ENCODE peak calls at places on chromosomes 3 and 15, in ten cellular contexts. D is pancreas, J is psoas muscle, E is RWPE1, A is lower lobe of right lung, Y is posterior cingulate gyrus, Q is NCI-H1105, H is HS-5, X is mucosa of descending colon, I is HFFc6. Z is an unnamed sample.

GRCh38 chr3:154095832-154096421 is 25.3 kb upstream of the ARHGEF26 start:
- DNase-seq in Y (no peak), I (no peak), H (no peak), J (no peak), A (no peak), Q (peak), E (peak), D (no peak), X (no peak), Z (peak)

GRCh38 chr15:93209690-93210425 is 120.8 kb upstream of the RGMA start:
- DNase-seq in X (no peak), A (no peak), Q (no peak), E (peak), H (no peak), Y (no peak), J (no peak), I (no peak), D (no peak), Z (no peak)

GRCh38 chr3:126983653-126984390 is 907 bp downstream of the PLXNA1 start:
- DNase-seq in Y (no peak), I (no peak), J (no peak), X (no peak), H (no peak), Q (peak), A (no peak), D (peak), E (no peak), Z (no peak)

GRCh38 chr3:120332646-120333045 is 16.5 kb downstream of the LRRC58 start:
- DNase-seq in Q (no peak), D (no peak), A (no peak), E (no peak), Y (no peak), J (no peak), X (no peak), H (no peak), I (no peak), Z (no peak)

GRCh38 chr15:73598540-73599195 is 34.5 kb downstream of the NPTN start:
- DNase-seq in X (no peak), D (no peak), H (no peak), Q (no peak), J (no peak), A (no peak), Y (no peak), I (no peak), E (no peak), Z (peak)

GRCh38 chr15:33994005-33994615 is 25.8 kb downstream of the CHRM5 start:
- DNase-seq in E (no peak), A (no peak), I (peak), H (no peak), J (no peak), X (no peak), D (no peak), Q (no peak), Y (no peak), Z (no peak)

GRCh38 chr3:186786810-186787375 is 3.5 kb downstream of the EIF4A2 start:
- DNase-seq in J (no peak), H (no peak), A (no peak), X (no peak), Y (no peak), E (no peak), I (no peak), D (no peak), Q (no peak), Z (no peak)

GRCh38 chr15:58593870-58594269 is 155.6 kb downstream of the ADAM10 start:
- DNase-seq in J (no peak), H (no peak), X (no peak), E (no peak), D (no peak), A (no peak), Q (no peak), Y (no peak), I (no peak), Z (no peak)